ENCODE peak calls at places on chromosome 18, in six cellular contexts. E is HepG2, P is GM12878, O is H1, H is HCT116, Q is NT2/D1. B is an unnamed sample.

GRCh38 chr18:23591011-23591410 is 4.7 kb upstream of the NPC1 start:
- DNase-seq in E (no peak), O (no peak), H (no peak), Q (no peak), P (no peak), B (no peak)

GRCh38 chr18:79875931-79876461 is 75.5 kb downstream of the SLC66A2 start:
- DNase-seq in P (no peak), O (no peak), Q (no peak), E (no peak), H (no peak), B (no peak)

GRCh38 chr18:46732201-46732600 is 24.7 kb downstream of the ST8SIA5 start:
- DNase-seq in O (no peak), Q (no peak), P (no peak), E (no peak), H (no peak), B (no peak)

GRCh38 chr18:79664525-79665125 is 15.0 kb upstream of the CTDP1 start:
- DNase-seq in H (no peak), P (no peak), E (no peak), Q (no peak), O (no peak), B (no peak)

GRCh38 chr18:75879196-75879595 is 451.7 kb upstream of the SMIM21 start:
- DNase-seq in E (no peak), Q (no peak), P (no peak), O (no peak), H (no peak), B (no peak)

GRCh38 chr18:27797484-27797883 is 379.4 kb downstream of the CDH2 start:
- DNase-seq in H (no peak), P (peak), O (no peak), Q (no peak), E (no peak), B (no peak)

GRCh38 chr18:67217551-67218166 is 298.9 kb downstream of the DSEL start:
- DNase-seq in P (no peak), H (peak), E (peak), Q (peak), O (no peak), B (peak)

GRCh38 chr18:9609190-9609589 is 5.2 kb downstream of the PPP4R1 start:
- DNase-seq in E (no peak), Q (no peak), H (no peak), P (no peak), O (no peak), B (peak)

GRCh38 chr18:72161686-72162085 is 382.5 kb downstream of the CBLN2 start:
- DNase-seq in H (no peak), Q (no peak), E (no peak), O (no peak), P (no peak), B (no peak)

GRCh38 chr18:55354795-55355194 is 233.2 kb downstream of the TCF4 start:
- DNase-seq in E (no peak), O (no peak), H (no peak), P (no peak), Q (no peak), B (no peak)

GRCh38 chr18:79374408-79375171 is 21.1 kb upstream of the NFATC1 start:
- DNase-seq in H (no peak), O (no peak), Q (no peak), P (peak), E (no peak), B (no peak)

GRCh38 chr18:13310286-13310685 is 91.7 kb downstream of the LDLRAD4 start:
- DNase-seq in Q (no peak), P (no peak), O (no peak), H (no peak), E (no peak), B (no peak)

GRCh38 chr18:28063181-28063790 is 113.6 kb downstream of the CDH2 start:
- DNase-seq in O (no peak), Q (no peak), E (no peak), H (no peak), P (no peak), B (no peak)

GRCh38 chr18:78819926-78820834 is 159.4 kb upstream of the SALL3 start:
- DNase-seq in E (no peak), Q (no peak), H (no peak), P (no peak), O (no peak), B (no peak)

GRCh38 chr18:13565228-13565627 is 161.1 kb downstream of the FAM210A start:
- DNase-seq in P (no peak), O (no peak), E (no peak), H (no peak), Q (no peak), B (no peak)

GRCh38 chr18:44393406-44393805 is 287.3 kb upstream of the SETBP1 start:
- DNase-seq in O (no peak), Q (no peak), P (no peak), E (no peak), H (no peak), B (no peak)

GRCh38 chr18:78268226-78268625 is 711.4 kb upstream of the SALL3 start:
- DNase-seq in O (no peak), H (no peak), P (no peak), Q (no peak), E (no peak), B (no peak)

GRCh38 chr18:68262697-68263293 is 452.1 kb downstream of the TMX3 start:
- DNase-seq in Q (no peak), E (no peak), H (no peak), P (no peak), O (no peak), B (no peak)

GRCh38 chr18:11411021-11411420 is 198.4 kb upstream of the SLC35G4 start:
- DNase-seq in P (no peak), E (no peak), Q (no peak), H (no peak), O (no peak), B (no peak)

GRCh38 chr18:77479047-77479446 is 229.4 kb downstream of the GALR1 start:
- DNase-seq in Q (no peak), H (no peak), E (no peak), O (no peak), P (no peak), B (no peak)

GRCh38 chr18:31943895-31944816 is 1.2 kb upstream of the TRAPPC8 start:
- DNase-seq in H (no peak), E (no peak), Q (no peak), O (no peak), P (no peak), B (peak)

GRCh38 chr18:35729971-35730668 is 148.6 kb downstream of the GALNT1 start:
- DNase-seq in O (no peak), P (no peak), E (no peak), Q (no peak), H (no peak), B (no peak)

GRCh38 chr18:23900979-23901378 is 113.6 kb upstream of the TTC39C start:
- DNase-seq in O (no peak), P (no peak), Q (no peak), H (no peak), E (no peak), B (no peak)

GRCh38 chr18:75314606-75315005 is 104.0 kb downstream of the TSHZ1 start:
- DNase-seq in H (no peak), Q (no peak), E (no peak), P (no peak), O (no peak), B (no peak)

GRCh38 chr18:21303913-21304312 is 61.9 kb downstream of the GREB1L start:
- DNase-seq in H (peak), P (no peak), E (no peak), Q (no peak), O (no peak), B (no peak)

GRCh38 chr18:44849361-44849760 is 168.7 kb downstream of the SETBP1 start:
- DNase-seq in Q (no peak), E (no peak), P (no peak), O (no peak), H (no peak), B (no peak)

GRCh38 chr18:46411862-46412690 is 244.9 kb downstream of the LOXHD1 start:
- DNase-seq in O (no peak), H (no peak), E (no peak), P (no peak), Q (no peak), B (no peak)

GRCh38 chr18:73683618-73684238 is 463.9 kb downstream of the FBXO15 start:
- DNase-seq in P (no peak), E (no peak), H (no peak), Q (no peak), O (no peak), B (no peak)

GRCh38 chr18:46632401-46633089 is 24.5 kb downstream of the LOXHD1 start:
- DNase-seq in H (peak), E (no peak), P (no peak), O (no peak), Q (no peak), B (no peak)

GRCh38 chr18:74775239-74775638 is 177.6 kb downstream of the ZNF407 start:
- DNase-seq in E (no peak), Q (no peak), O (no peak), H (no peak), P (no peak), B (no peak)

GRCh38 chr18:9918016-9918680 is 4.3 kb downstream of the VAPA start:
- DNase-seq in O (no peak), P (no peak), Q (no peak), H (no peak), E (peak), B (no peak)

GRCh38 chr18:12637901-12638633 is 19.8 kb downstream of the SPIRE1 start:
- DNase-seq in P (no peak), H (no peak), E (no peak), O (no peak), Q (no peak), B (no peak)

GRCh38 chr18:46013484-46014189 is 46.5 kb upstream of the EPG5 start:
- DNase-seq in Q (no peak), H (no peak), P (no peak), O (no peak), E (no peak), B (no peak)

GRCh38 chr18:2901405-2901989 is 54.7 kb downstream of the EMILIN2 start:
- DNase-seq in O (no peak), E (no peak), H (no peak), P (no peak), Q (no peak), B (no peak)

DNA sequence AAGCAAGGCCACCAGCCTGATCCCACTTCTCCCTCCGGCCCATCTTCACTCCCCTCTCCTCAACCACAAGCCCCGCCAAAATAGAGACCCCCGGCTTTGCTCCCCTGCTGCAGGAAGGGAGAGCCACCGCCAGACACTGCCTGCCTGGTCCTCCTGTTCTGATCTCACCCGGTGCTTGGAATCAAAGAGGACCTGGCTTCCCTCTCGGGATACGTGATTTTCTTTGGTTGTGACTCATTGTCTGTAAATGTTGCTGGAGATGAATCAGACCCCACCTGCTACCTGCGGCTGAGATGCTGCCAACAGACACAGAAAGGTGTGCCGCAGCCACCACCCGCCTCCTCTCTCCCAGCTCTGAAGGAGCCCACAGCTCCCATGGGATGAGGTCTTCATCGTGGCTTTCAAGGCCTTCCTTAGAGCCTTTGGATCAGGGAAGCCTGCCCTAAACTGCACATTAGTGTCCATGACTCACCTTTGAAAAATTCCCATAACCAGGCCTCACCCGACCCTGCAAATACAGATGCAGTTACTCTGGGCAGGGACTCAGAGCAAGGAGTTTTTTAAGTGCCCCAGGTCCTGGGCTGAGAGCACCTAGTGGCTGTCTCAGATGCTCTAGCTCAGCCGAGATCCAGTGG is 79.4 kb upstream of the ZNF532 start:
- DNase-seq in H (peak), O (peak), E (no peak), P (no peak), Q (no peak), B (no peak)
- TF ChIP-seq ZNF274 in H (no peak), O (no peak), E (no peak), P (no peak), Q (no peak), B (no peak)

GRCh38 chr18:57787068-57787682 is 15.9 kb downstream of the ATP8B1 start:
- DNase-seq in P (no peak), H (no peak), Q (no peak), E (no peak), O (no peak), B (no peak)

GRCh38 chr18:57786038-57786437 is 17.1 kb downstream of the ATP8B1 start:
- DNase-seq in E (no peak), O (no peak), H (no peak), Q (no peak), P (no peak), B (no peak)

GRCh38 chr18:57781128-57781463 is 22.0 kb downstream of the ATP8B1 start:
- DNase-seq in O (no peak), H (no peak), E (no peak), Q (no peak), P (no peak), B (no peak)

GRCh38 chr18:57784816-57785144 is 18.3 kb downstream of the ATP8B1 start:
- DNase-seq in H (no peak), Q (no peak), O (no peak), P (no peak), E (no peak), B (no peak)

GRCh38 chr18:57784034-57784815 is 18.9 kb downstream of the ATP8B1 start:
- DNase-seq in O (no peak), P (no peak), Q (no peak), E (peak), H (no peak), B (peak)
- TF ChIP-seq ZNF274 in O (no peak), P (no peak), Q (no peak), E (no peak), H (no peak), B (no peak)

GRCh38 chr18:48844271-48844670 is 106.5 kb downstream of the SMAD7 start:
- DNase-seq in O (no peak), Q (no peak), H (no peak), E (no peak), P (no peak), B (no peak)

GRCh38 chr18:48843596-48843995 is 107.2 kb downstream of the SMAD7 start:
- DNase-seq in O (no peak), P (no peak), Q (no peak), H (no peak), E (no peak), B (no peak)

GRCh38 chr18:48841381-48842258 is 109.1 kb downstream of the SMAD7 start:
- DNase-seq in Q (no peak), H (no peak), P (no peak), O (no peak), E (peak), B (peak)

GRCh38 chr18:48843162-48843561 is 107.6 kb downstream of the SMAD7 start:
- DNase-seq in H (no peak), O (no peak), E (no peak), P (no peak), Q (no peak), B (no peak)

DNA sequence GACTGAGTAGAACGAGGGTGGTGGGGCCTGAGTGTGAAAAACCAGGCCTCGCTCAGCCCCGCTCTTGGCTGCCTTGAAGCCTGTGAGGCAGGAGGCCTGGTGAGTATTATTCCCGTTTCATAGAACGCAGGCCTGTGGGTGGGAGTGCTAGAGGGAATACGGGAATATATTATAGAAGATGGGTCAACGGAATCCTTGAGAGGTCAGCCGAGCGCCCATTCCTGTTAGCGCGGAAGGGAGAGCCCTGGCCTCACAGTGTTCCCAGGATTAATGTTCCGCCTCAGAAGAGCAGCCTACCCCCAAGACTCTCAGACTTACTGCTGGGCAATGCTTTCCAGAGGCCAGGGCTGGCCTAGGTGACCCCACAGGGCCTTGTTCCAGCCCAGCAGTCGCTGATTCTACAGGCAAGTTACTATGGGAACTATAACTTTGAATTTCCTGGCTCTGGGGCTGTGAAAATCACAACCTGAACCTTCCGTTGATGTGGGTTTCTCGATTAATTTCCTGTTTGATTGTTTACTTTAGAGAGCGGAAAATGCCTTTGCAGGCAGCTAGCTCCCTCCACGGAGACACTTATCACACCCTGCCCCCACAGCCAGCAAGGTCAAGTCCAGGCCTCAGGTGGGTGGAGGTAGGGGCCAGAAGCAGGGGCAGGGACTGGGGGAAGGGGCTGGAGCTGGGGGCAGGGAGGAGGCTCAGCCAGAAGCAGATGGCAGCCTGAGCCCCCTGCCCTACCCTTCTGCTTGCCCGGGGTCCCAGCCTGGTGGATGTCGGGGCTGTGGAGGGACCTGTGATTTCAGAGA is 108.3 kb downstream of the SMAD7 start:
- DNase-seq in E (no peak), H (no peak), P (no peak), Q (no peak), O (no peak), B (peak)
- TF ChIP-seq ZNF274 in E (no peak), H (no peak), P (no peak), Q (no peak), O (no peak), B (no peak)

GRCh38 chr18:26656401-26656943 is 108.1 kb upstream of the KCTD1 start:
- DNase-seq in Q (no peak), H (no peak), O (no peak), E (no peak), P (no peak), B (no peak)

GRCh38 chr18:26655614-26656400 is 107.5 kb upstream of the KCTD1 start:
- DNase-seq in E (no peak), P (no peak), Q (no peak), O (no peak), H (no peak), B (no peak)

GRCh38 chr18:26655010-26655613 is 106.8 kb upstream of the KCTD1 start:
- DNase-seq in H (no peak), Q (no peak), E (no peak), O (no peak), P (no peak), B (no peak)

GRCh38 chr18:26652501-26652900 is 104.1 kb upstream of the KCTD1 start:
- DNase-seq in E (no peak), H (no peak), Q (no peak), O (no peak), P (no peak), B (no peak)

GRCh38 chr18:26654173-26655009 is 106.0 kb upstream of the KCTD1 start:
- DNase-seq in P (no peak), H (no peak), O (no peak), Q (no peak), E (no peak), B (no peak)
- TF ChIP-seq ZNF274 in P (no peak), H (no peak), O (no peak), Q (no peak), E (no peak), B (no peak)

DNA sequence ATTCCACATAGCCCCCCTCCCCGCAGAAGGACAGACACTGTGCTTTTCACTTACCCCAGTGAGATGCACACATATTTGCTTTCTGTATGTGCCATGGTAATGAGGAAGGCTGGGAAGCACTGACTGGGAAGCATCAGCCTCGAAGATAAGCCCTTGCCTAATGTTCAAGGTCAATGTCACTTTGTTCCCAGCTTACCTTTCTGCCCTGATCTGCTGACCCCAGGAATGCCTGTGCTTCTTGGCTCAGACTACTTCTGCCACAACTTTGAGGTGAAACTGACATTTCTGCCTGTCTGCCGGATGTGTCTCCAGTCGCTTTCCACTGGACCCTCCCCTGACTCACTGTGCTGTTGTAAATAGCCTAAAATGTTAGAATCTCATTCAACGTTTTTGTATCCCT is 183.8 kb downstream of the PTPRM start:
- DNase-seq in H (no peak), P (no peak), Q (no peak), E (peak), O (no peak), B (no peak)
- TF ChIP-seq ZNF274 in H (no peak), P (no peak), Q (no peak), E (no peak), O (no peak), B (no peak)